ENCODE peak calls at places on chromosome 9, in four cellular contexts. V is WTC11, X is GM23338, U is HepG2. E is an unnamed sample.

GRCh38 chr9:131153585-131153984 is 28.2 kb downstream of the NUP214 start:
- DNase-seq in V (no peak), X (no peak), U (no peak), E (no peak)

GRCh38 chr9:123081824-123082223 is 48.4 kb downstream of the GPR21 start:
- DNase-seq in V (no peak), X (peak), U (peak), E (peak)

GRCh38 chr9:34578241-34579096 is 11.1 kb downstream of the CNTFR start:
- DNase-seq in V (peak), X (peak), U (no peak), E (no peak)

GRCh38 chr9:108377382-108377781 is 478.4 kb downstream of the ACTL7B start:
- DNase-seq in V (no peak), X (no peak), U (no peak), E (no peak)

GRCh38 chr9:33116855-33117254 is 40.4 kb upstream of the SMU1 start:
- DNase-seq in V (no peak), X (no peak), U (no peak), E (no peak)

GRCh38 chr9:71796368-71796767 is 28.1 kb upstream of the CEMIP2 start:
- DNase-seq in V (no peak), X (no peak), U (no peak), E (peak)

GRCh38 chr9:127520941-127521918 is 69.9 kb downstream of the LRSAM1 start:
- DNase-seq in V (peak), X (peak), U (no peak), E (no peak)

GRCh38 chr9:106174331-106174730 is 480.0 kb downstream of the TMEM38B start:
- DNase-seq in V (no peak), X (no peak), U (no peak), E (no peak)

GRCh38 chr9:134318481-134318891 is 7.8 kb upstream of the RXRA start:
- DNase-seq in V (no peak), X (no peak), U (no peak), E (no peak)

GRCh38 chr9:18888241-18888794 is 144.7 kb downstream of the SAXO1 start:
- DNase-seq in V (no peak), X (no peak), U (no peak), E (no peak)

GRCh38 chr9:121755581-121755980 is 104.1 kb downstream of the DAB2IP start:
- DNase-seq in V (no peak), X (no peak), U (no peak), E (no peak)

GRCh38 chr9:108973876-108974275 is 39.4 kb downstream of the CTNNAL1 start:
- DNase-seq in V (no peak), X (no peak), U (no peak), E (no peak)

GRCh38 chr9:137366891-137367381 is 56.0 kb downstream of the EXD3 start:
- DNase-seq in V (peak), X (no peak), U (no peak), E (no peak)

GRCh38 chr9:36025751-36026150 is 11.0 kb upstream of the RECK start:
- DNase-seq in V (no peak), X (no peak), U (no peak), E (no peak)

GRCh38 chr9:124450241-124450924 is at the start of gene ADGRD2:
- DNase-seq in V (peak), X (peak), U (no peak), E (no peak)

GRCh38 chr9:111078391-111079038 is 40.2 kb upstream of the LPAR1 start:
- DNase-seq in V (no peak), X (no peak), U (no peak), E (peak)

GRCh38 chr9:128027705-128028104 is 39.4 kb downstream of the NAIF1 start:
- DNase-seq in V (no peak), X (no peak), U (no peak), E (no peak)

GRCh38 chr9:121285835-121286687 is 18.1 kb downstream of the GSN start:
- DNase-seq in V (peak), X (peak), U (no peak), E (no peak)

GRCh38 chr9:68844623-68845612 is 139.9 kb downstream of the PIP5K1B start:
- DNase-seq in V (peak), X (peak), U (peak), E (no peak)

GRCh38 chr9:131598121-131598520 is 52.8 kb downstream of the PRRT1B start:
- DNase-seq in V (no peak), X (no peak), U (no peak), E (no peak)

GRCh38 chr9:14895806-14896205 is 14.4 kb downstream of the FREM1 start:
- DNase-seq in V (no peak), X (peak), U (no peak), E (no peak)

GRCh38 chr9:115378758-115379157 is 260.8 kb upstream of the TNC start:
- DNase-seq in V (no peak), X (no peak), U (no peak), E (no peak)

GRCh38 chr9:128088253-128088945 is 20.4 kb downstream of the SLC25A25 start:
- DNase-seq in V (no peak), X (no peak), U (no peak), E (no peak)

GRCh38 chr9:4922730-4923129 is 62.3 kb upstream of the JAK2 start:
- DNase-seq in V (no peak), X (no peak), U (no peak), E (no peak)

GRCh38 chr9:123615381-123615780 is 259.4 kb downstream of the CRB2 start:
- DNase-seq in V (no peak), X (no peak), U (no peak), E (no peak)

GRCh38 chr9:98455957-98456621 is 200.6 kb upstream of the TBC1D2 start:
- DNase-seq in V (no peak), X (no peak), U (no peak), E (no peak)

GRCh38 chr9:134983094-134983493 is 65.4 kb upstream of the FCN1 start:
- DNase-seq in V (peak), X (peak), U (no peak), E (peak)

GRCh38 chr9:23779220-23779619 is 46.8 kb downstream of the ELAVL2 start:
- DNase-seq in V (no peak), X (peak), U (no peak), E (no peak)

GRCh38 chr9:121322737-121323448 is 47.2 kb downstream of the STOM start:
- DNase-seq in V (no peak), X (no peak), U (no peak), E (no peak)

GRCh38 chr9:92327283-92327850 is 1.6 kb downstream of the CENPP start:
- DNase-seq in V (no peak), X (no peak), U (no peak), E (no peak)

GRCh38 chr9:127196826-127197145 is 67.8 kb upstream of the GARNL3 start:
- DNase-seq in V (no peak), X (no peak), U (no peak), E (no peak)

GRCh38 chr9:107855164-107855563 is 365.6 kb upstream of the KLF4 start:
- DNase-seq in V (no peak), X (no peak), U (no peak), E (no peak)

GRCh38 chr9:35042081-35042604 is 30.3 kb downstream of the VCP start:
- DNase-seq in V (no peak), X (no peak), U (no peak), E (no peak)

GRCh38 chr9:70535546-70536323 is 121.3 kb upstream of the KLF9 start:
- DNase-seq in V (no peak), X (no peak), U (no peak), E (no peak)

GRCh38 chr9:87676976-87677775 is 48.7 kb upstream of the CTSL start:
- DNase-seq in V (no peak), X (no peak), U (no peak), E (no peak)

GRCh38 chr9:128205296-128205944 is 2.2 kb downstream of the DNM1 start:
- DNase-seq in V (no peak), X (peak), U (no peak), E (no peak)

GRCh38 chr9:88005146-88005750 is 30.9 kb upstream of the CDK20 start:
- DNase-seq in V (no peak), X (no peak), U (no peak), E (no peak)

GRCh38 chr9:38315085-38315595 is 77.4 kb upstream of the ALDH1B1 start:
- DNase-seq in V (no peak), X (no peak), U (no peak), E (no peak)

GRCh38 chr9:35553670-35554543 is 51.2 kb upstream of the TESK1 start:
- DNase-seq in V (peak), X (peak), U (peak), E (peak)

GRCh38 chr9:16039988-16040761 is 487.3 kb downstream of the CCDC171 start:
- DNase-seq in V (peak), X (peak), U (peak), E (no peak)

DNA sequence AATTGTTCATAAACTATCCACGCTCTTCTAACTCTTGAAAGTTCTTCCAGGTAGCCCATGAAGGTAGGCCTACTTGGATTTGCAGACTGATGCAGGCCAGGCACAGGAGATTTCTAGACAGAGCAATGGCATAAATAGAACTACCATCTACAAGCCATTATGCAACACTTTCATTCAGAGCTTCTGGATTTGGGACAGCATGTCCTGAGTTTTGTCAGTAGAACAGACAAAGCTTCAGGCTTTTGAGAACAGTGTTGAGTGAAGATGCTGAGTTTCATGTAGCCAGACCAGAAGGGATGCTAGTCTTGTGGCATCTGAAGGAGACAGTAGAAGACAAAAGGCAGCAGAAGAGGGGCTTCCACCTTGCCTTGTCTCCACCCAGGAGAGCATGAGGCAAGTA is 196.6 kb downstream of the TRIM32 start:
- DNase-seq in V (no peak), X (no peak), U (no peak), E (no peak)
- TF ChIP-seq CREB1 in V (no peak), X (no peak), U (no peak), E (no peak)

GRCh38 chr9:95070549-95071021 is 246.9 kb downstream of the FANCC start:
- DNase-seq in V (no peak), X (no peak), U (peak), E (no peak)
- TF ChIP-seq CREB1 in V (no peak), X (no peak), U (no peak), E (no peak)

GRCh38 chr9:3525088-3525835 is 539 bp downstream of the RFX3 start:
- DNase-seq in V (peak), X (peak), U (no peak), E (no peak)
- TF ChIP-seq CREB1 in V (no peak), X (no peak), U (no peak), E (peak)

DNA sequence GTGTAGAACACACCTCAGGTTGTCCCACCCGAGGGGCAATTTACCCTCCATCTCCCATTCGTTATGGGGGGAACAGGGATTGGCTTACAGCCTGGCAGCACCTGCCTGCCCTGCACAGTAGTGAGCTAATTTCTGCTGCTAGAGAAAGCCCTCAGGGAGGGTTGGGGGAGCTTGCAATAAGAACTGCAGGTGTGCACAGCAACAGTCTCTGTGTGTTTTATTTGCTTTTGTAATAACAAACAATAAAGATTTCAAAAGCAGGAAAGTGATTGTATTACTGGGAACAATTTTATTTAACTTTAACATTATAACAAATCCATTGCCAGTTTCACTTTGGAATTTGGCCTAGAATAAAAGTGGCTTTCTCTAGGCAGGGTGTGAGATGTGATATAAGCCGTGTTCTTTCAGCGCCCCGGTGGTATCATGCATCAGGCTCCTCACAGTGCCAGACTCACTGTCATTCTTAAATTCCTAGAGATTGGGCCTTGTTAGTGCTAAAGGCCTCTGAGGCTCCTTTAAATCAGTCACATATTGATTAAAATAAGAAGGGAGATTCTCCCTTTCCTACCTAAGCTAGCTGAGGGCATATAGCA is 81.1 kb downstream of the RMI1 start:
- DNase-seq in V (no peak), X (no peak), U (no peak), E (no peak)
- TF ChIP-seq CREB1 in V (no peak), X (no peak), U (no peak), E (no peak)

GRCh38 chr9:116430849-116431248 is 256.3 kb upstream of the TRIM32 start:
- DNase-seq in V (no peak), X (no peak), U (no peak), E (no peak)
- TF ChIP-seq CREB1 in V (no peak), X (no peak), U (no peak), E (no peak)

E was measured in GM12878.